ENCODE peak calls at places on chromosomes 6 and 20, in eight cellular contexts. One of them, this sample, is unnamed.

GRCh38 chr6:106077170-106077569 is 9.0 kb upstream of the PRDM1 start:
- DNase-seq in gastrocnemius medialis: no peak
- DNase-seq in RWPE1: no peak
- DNase-seq in left ventricle myocardium inferior: no peak
- DNase-seq in spleen: no peak
- DNase-seq in heart right ventricle: no peak
- DNase-seq in mesothelial cell of epicardium: no peak
- DNase-seq in neural crest cell: no peak
- DNase-seq in this sample: no peak

GRCh38 chr20:47801079-47801478 is 15.8 kb upstream of the SULF2 start:
- DNase-seq in gastrocnemius medialis: no peak
- DNase-seq in RWPE1: no peak
- DNase-seq in left ventricle myocardium inferior: no peak
- DNase-seq in spleen: no peak
- DNase-seq in heart right ventricle: no peak
- DNase-seq in mesothelial cell of epicardium: no peak
- DNase-seq in neural crest cell: no peak
- DNase-seq in this sample: no peak

GRCh38 chr6:121222656-121223055 is 111.6 kb downstream of the TBC1D32 start:
- DNase-seq in gastrocnemius medialis: no peak
- DNase-seq in RWPE1: peak
- DNase-seq in left ventricle myocardium inferior: no peak
- DNase-seq in spleen: no peak
- DNase-seq in heart right ventricle: no peak
- DNase-seq in mesothelial cell of epicardium: no peak
- DNase-seq in neural crest cell: no peak
- DNase-seq in this sample: no peak

GRCh38 chr6:119138906-119139541 is 60.6 kb upstream of the FAM184A start:
- DNase-seq in gastrocnemius medialis: no peak
- DNase-seq in RWPE1: no peak
- DNase-seq in left ventricle myocardium inferior: no peak
- DNase-seq in spleen: no peak
- DNase-seq in heart right ventricle: no peak
- DNase-seq in mesothelial cell of epicardium: no peak
- DNase-seq in neural crest cell: no peak
- DNase-seq in this sample: no peak

GRCh38 chr6:20318851-20319387 is 82.8 kb upstream of the E2F3 start:
- DNase-seq in gastrocnemius medialis: no peak
- DNase-seq in RWPE1: no peak
- DNase-seq in left ventricle myocardium inferior: no peak
- DNase-seq in spleen: peak
- DNase-seq in heart right ventricle: no peak
- DNase-seq in mesothelial cell of epicardium: no peak
- DNase-seq in neural crest cell: no peak
- DNase-seq in this sample: no peak

GRCh38 chr6:73263570-73263909 is 544 bp upstream of the KHDC1 start:
- DNase-seq in gastrocnemius medialis: no peak
- DNase-seq in RWPE1: no peak
- DNase-seq in left ventricle myocardium inferior: no peak
- DNase-seq in spleen: no peak
- DNase-seq in heart right ventricle: no peak
- DNase-seq in mesothelial cell of epicardium: no peak
- DNase-seq in neural crest cell: no peak
- DNase-seq in this sample: no peak

GRCh38 chr6:39348740-39349139 is 26.2 kb upstream of the KCNK16 start:
- DNase-seq in gastrocnemius medialis: no peak
- DNase-seq in RWPE1: no peak
- DNase-seq in left ventricle myocardium inferior: no peak
- DNase-seq in spleen: peak
- DNase-seq in heart right ventricle: no peak
- DNase-seq in mesothelial cell of epicardium: no peak
- DNase-seq in neural crest cell: no peak
- DNase-seq in this sample: no peak

GRCh38 chr20:34437330-34437986 is 74.4 kb downstream of the ITCH start:
- DNase-seq in gastrocnemius medialis: no peak
- DNase-seq in RWPE1: no peak
- DNase-seq in left ventricle myocardium inferior: no peak
- DNase-seq in spleen: no peak
- DNase-seq in heart right ventricle: no peak
- DNase-seq in mesothelial cell of epicardium: no peak
- DNase-seq in neural crest cell: no peak
- DNase-seq in this sample: no peak

GRCh38 chr20:24665196-24665595 is 195.8 kb downstream of the SYNDIG1 start:
- DNase-seq in gastrocnemius medialis: no peak
- DNase-seq in RWPE1: no peak
- DNase-seq in left ventricle myocardium inferior: no peak
- DNase-seq in spleen: peak
- DNase-seq in heart right ventricle: no peak
- DNase-seq in mesothelial cell of epicardium: no peak
- DNase-seq in neural crest cell: no peak
- DNase-seq in this sample: no peak

GRCh38 chr20:34525709-34526416 is 9.6 kb downstream of the DYNLRB1 start:
- DNase-seq in gastrocnemius medialis: peak
- DNase-seq in RWPE1: peak
- DNase-seq in left ventricle myocardium inferior: peak
- DNase-seq in spleen: no peak
- DNase-seq in heart right ventricle: peak
- DNase-seq in mesothelial cell of epicardium: peak
- DNase-seq in neural crest cell: no peak
- DNase-seq in this sample: peak

GRCh38 chr6:36657942-36658544 is 20.5 kb upstream of the CDKN1A start:
- DNase-seq in gastrocnemius medialis: no peak
- DNase-seq in RWPE1: no peak
- DNase-seq in left ventricle myocardium inferior: no peak
- DNase-seq in spleen: no peak
- DNase-seq in heart right ventricle: no peak
- DNase-seq in mesothelial cell of epicardium: no peak
- DNase-seq in neural crest cell: no peak
- DNase-seq in this sample: no peak

GRCh38 chr20:34549291-34549928 is 9.1 kb upstream of the MAP1LC3A start:
- DNase-seq in gastrocnemius medialis: no peak
- DNase-seq in RWPE1: peak
- DNase-seq in left ventricle myocardium inferior: no peak
- DNase-seq in spleen: no peak
- DNase-seq in heart right ventricle: no peak
- DNase-seq in mesothelial cell of epicardium: no peak
- DNase-seq in neural crest cell: no peak
- DNase-seq in this sample: no peak

GRCh38 chr20:10641893-10642292 is 31.9 kb downstream of the JAG1 start:
- DNase-seq in gastrocnemius medialis: no peak
- DNase-seq in RWPE1: no peak
- DNase-seq in left ventricle myocardium inferior: no peak
- DNase-seq in spleen: no peak
- DNase-seq in heart right ventricle: no peak
- DNase-seq in mesothelial cell of epicardium: no peak
- DNase-seq in neural crest cell: no peak
- DNase-seq in this sample: no peak

GRCh38 chr20:51095755-51096509 is 73.0 kb upstream of the KCNG1 start:
- DNase-seq in gastrocnemius medialis: no peak
- DNase-seq in RWPE1: no peak
- DNase-seq in left ventricle myocardium inferior: no peak
- DNase-seq in spleen: peak
- DNase-seq in heart right ventricle: no peak
- DNase-seq in mesothelial cell of epicardium: no peak
- DNase-seq in neural crest cell: peak
- DNase-seq in this sample: no peak

GRCh38 chr20:63116412-63117106 is 99.4 kb downstream of the YTHDF1 start:
- DNase-seq in gastrocnemius medialis: no peak
- DNase-seq in RWPE1: peak
- DNase-seq in left ventricle myocardium inferior: no peak
- DNase-seq in spleen: peak
- DNase-seq in heart right ventricle: peak
- DNase-seq in mesothelial cell of epicardium: peak
- DNase-seq in neural crest cell: peak
- DNase-seq in this sample: no peak

GRCh38 chr20:64065062-64065972 is 2.3 kb downstream of the TCEA2 start:
- DNase-seq in gastrocnemius medialis: no peak
- DNase-seq in RWPE1: no peak
- DNase-seq in left ventricle myocardium inferior: no peak
- DNase-seq in spleen: no peak
- DNase-seq in heart right ventricle: no peak
- DNase-seq in mesothelial cell of epicardium: no peak
- DNase-seq in neural crest cell: no peak
- DNase-seq in this sample: no peak

GRCh38 chr6:105886812-105887513 is 199.2 kb upstream of the PRDM1 start:
- DNase-seq in gastrocnemius medialis: no peak
- DNase-seq in RWPE1: no peak
- DNase-seq in left ventricle myocardium inferior: no peak
- DNase-seq in spleen: no peak
- DNase-seq in heart right ventricle: no peak
- DNase-seq in mesothelial cell of epicardium: no peak
- DNase-seq in neural crest cell: no peak
- DNase-seq in this sample: no peak

GRCh38 chr6:110475255-110475654 is 1.2 kb downstream of the SLC22A16 start:
- DNase-seq in gastrocnemius medialis: no peak
- DNase-seq in RWPE1: no peak
- DNase-seq in left ventricle myocardium inferior: peak
- DNase-seq in spleen: peak
- DNase-seq in heart right ventricle: peak
- DNase-seq in mesothelial cell of epicardium: no peak
- DNase-seq in neural crest cell: no peak
- DNase-seq in this sample: no peak

GRCh38 chr20:33803921-33804337 is 7.2 kb upstream of the CHMP4B start:
- DNase-seq in gastrocnemius medialis: no peak
- DNase-seq in RWPE1: peak
- DNase-seq in left ventricle myocardium inferior: no peak
- DNase-seq in spleen: no peak
- DNase-seq in heart right ventricle: no peak
- DNase-seq in mesothelial cell of epicardium: no peak
- DNase-seq in neural crest cell: no peak
- DNase-seq in this sample: no peak

GRCh38 chr20:36645353-36645752 is 643 bp downstream of the SLA2 start:
- DNase-seq in gastrocnemius medialis: no peak
- DNase-seq in RWPE1: no peak
- DNase-seq in left ventricle myocardium inferior: no peak
- DNase-seq in spleen: no peak
- DNase-seq in heart right ventricle: no peak
- DNase-seq in mesothelial cell of epicardium: no peak
- DNase-seq in neural crest cell: no peak
- DNase-seq in this sample: no peak

GRCh38 chr20:36646678-36647077 is 682 bp upstream of the SLA2 start:
- DNase-seq in gastrocnemius medialis: no peak
- DNase-seq in RWPE1: peak
- DNase-seq in left ventricle myocardium inferior: no peak
- DNase-seq in spleen: no peak
- DNase-seq in heart right ventricle: no peak
- DNase-seq in mesothelial cell of epicardium: no peak
- DNase-seq in neural crest cell: no peak
- DNase-seq in this sample: no peak

GRCh38 chr20:36647194-36648121 is 1.5 kb upstream of the SLA2 start:
- DNase-seq in gastrocnemius medialis: no peak
- DNase-seq in RWPE1: no peak
- DNase-seq in left ventricle myocardium inferior: no peak
- DNase-seq in spleen: no peak
- DNase-seq in heart right ventricle: no peak
- DNase-seq in mesothelial cell of epicardium: no peak
- DNase-seq in neural crest cell: no peak
- DNase-seq in this sample: no peak

GRCh38 chr20:36644713-36645109 is 1.3 kb downstream of the SLA2 start:
- DNase-seq in gastrocnemius medialis: no peak
- DNase-seq in RWPE1: no peak
- DNase-seq in left ventricle myocardium inferior: no peak
- DNase-seq in spleen: no peak
- DNase-seq in heart right ventricle: no peak
- DNase-seq in mesothelial cell of epicardium: no peak
- DNase-seq in neural crest cell: no peak
- DNase-seq in this sample: no peak

GRCh38 chr20:36645998-36646397 is at the start of gene SLA2:
- DNase-seq in gastrocnemius medialis: no peak
- DNase-seq in RWPE1: no peak
- DNase-seq in left ventricle myocardium inferior: no peak
- DNase-seq in spleen: peak
- DNase-seq in heart right ventricle: no peak
- DNase-seq in mesothelial cell of epicardium: no peak
- DNase-seq in neural crest cell: no peak
- DNase-seq in this sample: no peak
- TF ChIP-seq CTCF in gastrocnemius medialis: no peak
- TF ChIP-seq CTCF in RWPE1: no peak
- TF ChIP-seq CTCF in left ventricle myocardium inferior: no peak
- TF ChIP-seq CTCF in spleen: no peak
- TF ChIP-seq CTCF in heart right ventricle: no peak
- TF ChIP-seq CTCF in mesothelial cell of epicardium: no peak
- TF ChIP-seq CTCF in neural crest cell: no peak
- TF ChIP-seq CTCF in this sample: no peak

GRCh38 chr6:79672631-79673065 is 41.5 kb downstream of the SH3BGRL2 start:
- DNase-seq in gastrocnemius medialis: no peak
- DNase-seq in RWPE1: peak
- DNase-seq in left ventricle myocardium inferior: no peak
- DNase-seq in spleen: no peak
- DNase-seq in heart right ventricle: no peak
- DNase-seq in mesothelial cell of epicardium: no peak
- DNase-seq in neural crest cell: no peak
- DNase-seq in this sample: no peak
- TF ChIP-seq CTCF in gastrocnemius medialis: no peak
- TF ChIP-seq CTCF in RWPE1: peak
- TF ChIP-seq CTCF in left ventricle myocardium inferior: peak
- TF ChIP-seq CTCF in spleen: no peak
- TF ChIP-seq CTCF in heart right ventricle: peak
- TF ChIP-seq CTCF in mesothelial cell of epicardium: peak
- TF ChIP-seq CTCF in neural crest cell: peak
- TF ChIP-seq CTCF in this sample: peak

GRCh38 chr6:167408235-167408869 is 83.5 kb downstream of the TTLL2 start:
- DNase-seq in gastrocnemius medialis: no peak
- DNase-seq in RWPE1: no peak
- DNase-seq in left ventricle myocardium inferior: no peak
- DNase-seq in spleen: no peak
- DNase-seq in heart right ventricle: no peak
- DNase-seq in mesothelial cell of epicardium: no peak
- DNase-seq in neural crest cell: no peak
- DNase-seq in this sample: no peak

GRCh38 chr6:167409078-167409477 is 84.2 kb downstream of the TTLL2 start:
- DNase-seq in gastrocnemius medialis: no peak
- DNase-seq in RWPE1: no peak
- DNase-seq in left ventricle myocardium inferior: no peak
- DNase-seq in spleen: no peak
- DNase-seq in heart right ventricle: no peak
- DNase-seq in mesothelial cell of epicardium: no peak
- DNase-seq in neural crest cell: no peak
- DNase-seq in this sample: no peak

GRCh38 chr6:167405778-167406532 is 81.1 kb downstream of the TTLL2 start:
- DNase-seq in gastrocnemius medialis: no peak
- DNase-seq in RWPE1: no peak
- DNase-seq in left ventricle myocardium inferior: no peak
- DNase-seq in spleen: no peak
- DNase-seq in heart right ventricle: no peak
- DNase-seq in mesothelial cell of epicardium: no peak
- DNase-seq in neural crest cell: no peak
- DNase-seq in this sample: no peak

GRCh38 chr6:167409689-167410088 is 84.8 kb downstream of the TTLL2 start:
- DNase-seq in gastrocnemius medialis: no peak
- DNase-seq in RWPE1: no peak
- DNase-seq in left ventricle myocardium inferior: no peak
- DNase-seq in spleen: no peak
- DNase-seq in heart right ventricle: no peak
- DNase-seq in mesothelial cell of epicardium: no peak
- DNase-seq in neural crest cell: no peak
- DNase-seq in this sample: no peak

GRCh38 chr6:167407239-167408064 is 82.6 kb downstream of the TTLL2 start:
- DNase-seq in gastrocnemius medialis: no peak
- DNase-seq in RWPE1: no peak
- DNase-seq in left ventricle myocardium inferior: no peak
- DNase-seq in spleen: no peak
- DNase-seq in heart right ventricle: no peak
- DNase-seq in mesothelial cell of epicardium: no peak
- DNase-seq in neural crest cell: no peak
- DNase-seq in this sample: no peak
- TF ChIP-seq CTCF in gastrocnemius medialis: no peak
- TF ChIP-seq CTCF in RWPE1: no peak
- TF ChIP-seq CTCF in left ventricle myocardium inferior: no peak
- TF ChIP-seq CTCF in spleen: no peak
- TF ChIP-seq CTCF in heart right ventricle: no peak
- TF ChIP-seq CTCF in mesothelial cell of epicardium: no peak
- TF ChIP-seq CTCF in neural crest cell: no peak
- TF ChIP-seq CTCF in this sample: no peak

GRCh38 chr20:20052074-20052970 is at the start of the genes CFAP61 and CRNKL1:
- DNase-seq in gastrocnemius medialis: peak
- DNase-seq in RWPE1: peak
- DNase-seq in left ventricle myocardium inferior: peak
- DNase-seq in spleen: peak
- DNase-seq in heart right ventricle: peak
- DNase-seq in mesothelial cell of epicardium: peak
- DNase-seq in neural crest cell: peak
- DNase-seq in this sample: peak
- TF ChIP-seq CTCF in gastrocnemius medialis: no peak
- TF ChIP-seq CTCF in RWPE1: no peak
- TF ChIP-seq CTCF in left ventricle myocardium inferior: peak
- TF ChIP-seq CTCF in spleen: peak
- TF ChIP-seq CTCF in heart right ventricle: no peak
- TF ChIP-seq CTCF in mesothelial cell of epicardium: no peak
- TF ChIP-seq CTCF in neural crest cell: no peak
- TF ChIP-seq CTCF in this sample: peak

This sample was measured in dorsolateral prefrontal cortex.